ENCODE peak calls at places on chromosomes 13 and 19, in ten cellular contexts. J is fibroblast of lung; D is neuronal stem cell; O is ovary; U is brain microvascular endothelial cell; M is right cardiac atrium; Z is CD4-positive, CD25-positive, alpha-beta regulatory T cell; R is mammary epithelial cell; A is CD8-positive, alpha-beta memory T cell; N is SK-N-SH. T is an unnamed sample.

GRCh38 chr13:111327701-111328100 is 7.3 kb downstream of the TEX29 start:
- DNase-seq in J (no peak), D (no peak), O (no peak), U (no peak), M (no peak), Z (no peak), R (no peak), A (no peak), N (peak; percentile 11), T (no peak)

GRCh38 chr13:62704795-62705329 is 1289.2 kb upstream of the PCDH20 start:
- DNase-seq in J (no peak), D (no peak), O (no peak), U (no peak), M (no peak), Z (no peak), R (no peak), A (no peak), N (peak; percentile 4), T (no peak)

GRCh38 chr19:54464624-54465266 is 1.2 kb upstream of the LENG9 start:
- DNase-seq in J (peak; percentile 81), D (peak; percentile 88), O (peak; percentile 83), U (peak; percentile 80), M (peak; percentile 98), Z (peak; percentile 65), R (peak; percentile 85), A (peak; percentile 54), N (peak; percentile 92), T (no peak)

GRCh38 chr13:109869312-109870237 is 83.2 kb upstream of the IRS2 start:
- DNase-seq in J (peak; percentile 63), D (no peak), O (peak; percentile 87), U (peak; percentile 27), M (peak; percentile 95), Z (no peak), R (peak; percentile 34), A (peak; percentile 3), N (peak; percentile 86), T (no peak)

GRCh38 chr13:100674848-100675659 is 459 bp upstream of the TMTC4 start:
- DNase-seq in J (peak; percentile 97), D (peak; percentile 97), O (peak; percentile 100), U (peak; percentile 98), M (peak; percentile 100), Z (peak; percentile 99), R (peak; percentile 96), A (peak; percentile 100), N (peak; percentile 99), T (peak; percentile 79)

GRCh38 chr19:12790628-12791344 is 500 bp upstream of the JUNB start:
- DNase-seq in J (no peak), D (no peak), O (peak; percentile 41), U (no peak), M (no peak), Z (no peak), R (peak; percentile 14), A (no peak), N (no peak), T (no peak)

GRCh38 chr13:100301418-100301817 is 212.5 kb downstream of the PCCA start:
- DNase-seq in J (no peak), D (no peak), O (no peak), U (no peak), M (no peak), Z (no peak), R (peak; percentile 20), A (no peak), N (peak; percentile 24), T (no peak)

GRCh38 chr13:109684836-109685602 is 101.4 kb downstream of the IRS2 start:
- DNase-seq in J (peak; percentile 64), D (no peak), O (peak; percentile 54), U (peak; percentile 33), M (peak; percentile 72), Z (no peak), R (peak; percentile 74), A (no peak), N (no peak), T (peak; percentile 20)

GRCh38 chr19:7771072-7771471 is 8.0 kb downstream of the CLEC4M start:
- DNase-seq in J (no peak), D (no peak), O (no peak), U (no peak), M (no peak), Z (no peak), R (no peak), A (no peak), N (no peak), T (no peak)

DNA sequence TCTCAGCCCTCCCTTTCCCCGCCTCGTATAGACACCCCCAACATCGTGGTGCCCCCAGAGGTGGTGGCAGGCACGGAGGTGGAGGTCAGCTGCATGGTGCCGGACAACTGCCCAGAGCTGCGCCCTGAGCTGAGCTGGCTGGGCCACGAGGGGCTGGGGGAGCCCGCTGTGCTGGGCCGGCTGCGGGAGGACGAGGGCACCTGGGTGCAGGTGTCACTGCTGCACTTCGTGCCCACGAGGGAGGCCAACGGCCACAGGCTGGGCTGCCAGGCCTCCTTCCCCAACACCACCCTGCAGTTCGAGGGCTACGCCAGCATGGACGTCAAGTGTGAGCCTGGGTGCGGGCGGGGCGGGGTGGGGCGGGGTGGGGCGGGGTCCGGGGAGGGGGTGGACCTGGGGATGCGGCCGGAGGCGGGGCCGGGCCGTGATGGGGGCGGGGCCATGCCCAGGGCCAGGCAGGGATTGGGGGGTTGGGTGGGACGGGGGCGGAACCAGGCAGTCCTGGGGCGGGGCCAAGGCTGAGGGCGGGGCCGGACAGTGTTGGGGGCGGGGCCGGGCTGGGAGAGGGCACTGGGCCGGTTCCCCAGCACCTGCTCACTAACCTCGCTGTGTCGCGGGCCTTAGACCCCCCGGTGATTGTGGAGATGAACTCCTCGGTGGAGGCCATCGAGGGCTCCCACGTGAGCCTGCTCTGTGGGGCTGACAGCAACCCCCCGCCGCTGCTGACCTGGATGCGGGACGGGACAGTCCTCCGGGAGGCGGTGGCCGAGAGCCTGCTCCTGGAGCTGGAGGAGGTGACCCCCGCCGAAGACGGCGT is 7.8 kb downstream of the MAG start:
- DNase-seq in J (no peak), D (no peak), O (no peak), U (no peak), M (no peak), Z (no peak), R (no peak), A (no peak), N (peak; percentile 83), T (no peak)
- H3K27ac ChIP-seq in J (no peak overlapping the region), D (no peak overlapping the region), O (no peak overlapping the region), U (no peak overlapping the region), M (no peak overlapping the region), Z (no peak overlapping the region), R (no peak overlapping the region), A (no peak overlapping the region), N (no peak overlapping the region), T (no peak overlapping the region)

GRCh38 chr19:33332248-33332647 is 29.9 kb upstream of the CEBPA start:
- DNase-seq in J (no peak), D (no peak), O (no peak), U (no peak), M (no peak), Z (no peak), R (no peak), A (no peak), N (no peak), T (no peak)
- H3K27ac ChIP-seq in J (no peak overlapping the region), D (no peak overlapping the region), O (no peak overlapping the region), U (no peak overlapping the region), M (no peak overlapping the region), Z (no peak overlapping the region), R (no peak overlapping the region), A (no peak overlapping the region), N (no peak overlapping the region), T (no peak overlapping the region)

DNA sequence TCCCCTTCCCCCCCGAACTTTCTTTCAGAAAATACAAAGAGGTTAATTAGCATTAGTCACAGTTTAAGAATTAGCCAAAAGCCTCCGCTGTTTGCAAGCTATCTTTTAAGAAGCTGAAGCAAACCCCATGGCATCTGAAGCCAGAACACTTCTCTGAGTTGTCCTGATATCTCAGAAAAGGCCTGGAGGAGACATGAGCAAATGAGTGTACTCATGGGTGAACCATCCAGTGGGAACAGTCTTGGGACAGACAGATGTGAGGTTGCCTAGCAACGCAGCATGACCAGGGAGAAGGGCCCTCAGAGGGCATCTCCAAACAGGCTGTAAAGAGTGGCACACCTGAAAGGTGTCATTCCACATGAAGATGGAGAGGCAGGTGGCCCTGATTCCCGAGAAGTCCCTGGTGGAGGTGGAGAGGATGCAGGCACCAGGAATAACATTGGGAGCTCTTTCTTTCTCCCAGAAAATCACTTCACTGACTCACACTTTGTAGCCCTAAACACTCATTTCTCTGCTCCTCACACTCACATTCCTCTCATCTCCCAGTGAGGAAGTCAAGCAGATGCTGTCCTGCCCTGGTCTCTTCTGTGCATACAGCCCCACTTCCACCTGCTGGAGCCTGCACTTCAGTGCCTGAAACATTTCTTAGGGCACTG is 87.0 kb upstream of the TSHZ3 start:
- DNase-seq in J (no peak), D (no peak), O (no peak), U (no peak), M (no peak), Z (no peak), R (peak; percentile 60), A (no peak), N (no peak), T (no peak)
- H3K27ac ChIP-seq in J (peak overlapping the region; percentile 13), D (no peak overlapping the region), O (no peak overlapping the region), U (no peak overlapping the region), M (no peak overlapping the region), Z (no peak overlapping the region), R (no peak overlapping the region), A (no peak overlapping the region), N (no peak overlapping the region), T (no peak overlapping the region)

GRCh38 chr19:3386447-3387234 is 20.3 kb downstream of the NFIC start:
- DNase-seq in J (no peak), D (no peak), O (no peak), U (no peak), M (peak; percentile 79), Z (no peak), R (no peak), A (no peak), N (peak; percentile 87), T (no peak)

GRCh38 chr19:3381701-3382372 is 15.5 kb downstream of the NFIC start:
- DNase-seq in J (no peak), D (no peak), O (peak; percentile 88), U (no peak), M (no peak), Z (no peak), R (no peak), A (no peak), N (no peak), T (no peak)

GRCh38 chr19:3380829-3381228 is 14.4 kb downstream of the NFIC start:
- DNase-seq in J (no peak), D (no peak), O (no peak), U (no peak), M (no peak), Z (no peak), R (no peak), A (no peak), N (no peak), T (no peak)

GRCh38 chr19:3382460-3383100 is 16.2 kb downstream of the NFIC start:
- DNase-seq in J (no peak), D (no peak), O (no peak), U (no peak), M (no peak), Z (no peak), R (no peak), A (no peak), N (no peak), T (no peak)

DNA sequence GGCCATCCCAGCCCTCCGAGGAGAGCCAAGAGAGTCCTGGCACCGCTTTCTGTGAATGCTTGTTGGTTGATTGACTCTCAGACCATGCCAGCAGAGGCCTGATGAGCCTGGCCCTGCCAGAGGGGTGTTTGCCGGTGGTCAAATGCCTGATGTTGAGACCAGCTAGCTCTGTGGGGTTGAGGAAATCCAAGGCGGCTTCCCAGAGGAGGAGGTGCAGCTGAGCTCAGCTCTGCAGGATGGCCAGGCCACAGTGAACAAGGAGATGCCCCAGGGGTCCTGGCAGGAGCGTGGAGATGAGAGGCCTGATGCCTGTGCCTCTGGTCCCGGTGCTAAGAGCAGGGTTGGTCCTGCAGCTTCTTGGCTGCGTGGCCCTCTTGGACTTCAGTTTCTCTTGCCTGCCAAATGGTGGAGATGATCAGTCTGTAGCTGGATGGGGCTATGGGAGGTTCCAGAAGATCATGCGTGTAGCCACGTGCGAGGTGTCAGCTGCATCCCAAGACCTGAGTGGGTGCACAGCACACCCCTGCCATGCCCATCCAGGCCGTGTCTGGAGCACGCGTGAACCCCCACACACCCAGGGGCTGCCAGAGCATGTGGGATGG is 16.8 kb downstream of the NFIC start:
- DNase-seq in J (no peak), D (no peak), O (peak; percentile 62), U (no peak), M (peak; percentile 87), Z (no peak), R (no peak), A (no peak), N (no peak), T (no peak)
- H3K27ac ChIP-seq in J (peak overlapping the region; percentile 47), D (no peak overlapping the region), O (peak overlapping the region; percentile 27), U (no peak overlapping the region), M (peak overlapping the region; percentile 42), Z (no peak overlapping the region), R (no peak overlapping the region), A (no peak overlapping the region), N (no peak overlapping the region), T (no peak overlapping the region)

T was measured in epithelial cell of prostate.